ENCODE peak calls at places on chromosomes 7 and 10, in ten cellular contexts. W is HCT116, E is transverse colon, Y is stomach, S is suprapubic skin, R is SK-N-SH, D is GM23338, O is HL-60, N is breast epithelium, I is K562. J is an unnamed sample.

GRCh38 chr7:130831817-130832481 is 97.9 kb upstream of the KLF14 start:
- DNase-seq in I (peak), R (peak), S (no peak), Y (no peak), O (no peak), N (no peak), D (peak), E (no peak), W (peak), J (no peak)

GRCh38 chr7:137020351-137020750 is 151.9 kb downstream of the CHRM2 start:
- DNase-seq in D (no peak), W (no peak), Y (no peak), O (no peak), R (no peak), S (no peak), N (no peak), I (no peak), E (no peak), J (no peak)

GRCh38 chr10:43286076-43286805 is 19.4 kb upstream of the RASGEF1A start:
- DNase-seq in W (no peak), D (no peak), R (no peak), N (no peak), O (no peak), S (peak), I (no peak), E (no peak), Y (no peak), J (peak)

GRCh38 chr10:26869528-26869927 is 8.8 kb upstream of the ABI1 start:
- DNase-seq in O (no peak), R (no peak), N (peak), I (no peak), Y (no peak), W (no peak), E (no peak), S (no peak), D (no peak), J (no peak)

GRCh38 chr10:98391578-98391991 is 23.4 kb downstream of the PYROXD2 start:
- DNase-seq in N (peak), I (no peak), O (no peak), W (no peak), E (no peak), D (no peak), R (no peak), S (no peak), Y (no peak), J (no peak)

GRCh38 chr10:126640391-126640790 is 30.1 kb downstream of the C10orf90 start:
- DNase-seq in R (no peak), N (no peak), D (no peak), Y (no peak), W (no peak), O (no peak), I (no peak), E (no peak), S (no peak), J (no peak)

GRCh38 chr7:84490661-84491060 is 296.1 kb upstream of the SEMA3A start:
- DNase-seq in D (peak), I (no peak), E (no peak), R (no peak), W (no peak), Y (no peak), O (no peak), N (no peak), S (no peak), J (no peak)

GRCh38 chr7:130560972-130561371 is 69.1 kb downstream of the MEST start:
- DNase-seq in S (no peak), D (peak), W (peak), O (peak), Y (no peak), I (peak), E (no peak), R (no peak), N (no peak), J (no peak)

GRCh38 chr10:121734517-121735137 is 136.4 kb upstream of the FGFR2 start:
- DNase-seq in W (peak), O (no peak), S (no peak), N (no peak), E (no peak), Y (no peak), I (peak), D (peak), R (peak), J (no peak)

GRCh38 chr7:5255832-5256231 is 26.9 kb upstream of the SLC29A4 start:
- DNase-seq in N (no peak), E (no peak), W (no peak), O (peak), D (no peak), S (no peak), Y (no peak), R (no peak), I (no peak), J (no peak)

GRCh38 chr7:139095194-139095659 is 14.3 kb downstream of the ZC3HAV1 start:
- DNase-seq in I (no peak), Y (no peak), R (no peak), N (peak), D (no peak), S (no peak), O (peak), W (no peak), E (peak), J (peak)

GRCh38 chr10:128943111-128943510 is 523.9 kb upstream of the MGMT start:
- DNase-seq in W (no peak), Y (no peak), N (no peak), D (no peak), R (no peak), I (no peak), E (no peak), S (no peak), O (no peak), J (no peak)

GRCh38 chr7:46071076-46071475 is 150.0 kb upstream of the IGFBP3 start:
- DNase-seq in D (no peak), R (no peak), I (no peak), E (no peak), W (no peak), O (no peak), Y (no peak), S (no peak), N (no peak), J (no peak)

GRCh38 chr7:78254397-78255055 is 456.0 kb downstream of the PHTF2 start:
- DNase-seq in S (no peak), N (no peak), R (no peak), W (no peak), E (no peak), D (no peak), I (no peak), O (no peak), Y (no peak), J (no peak)

GRCh38 chr10:126336786-126337185 is 51.5 kb downstream of the ADAM12 start:
- DNase-seq in E (no peak), W (no peak), S (no peak), I (no peak), O (no peak), N (no peak), R (no peak), D (no peak), Y (no peak), J (no peak)

GRCh38 chr7:47739301-47739870 is 157.5 kb upstream of the TNS3 start:
- DNase-seq in S (no peak), O (no peak), W (no peak), Y (no peak), D (peak), E (no peak), R (no peak), N (no peak), I (no peak), J (no peak)
- TF ChIP-seq CTCF in S (no peak), O (no peak), W (no peak), Y (no peak), D (no peak), E (no peak), R (no peak), N (no peak), I (no peak), J (no peak)

GRCh38 chr7:34191041-34191440 is 285.7 kb downstream of the BMPER start:
- DNase-seq in S (no peak), N (no peak), I (no peak), W (no peak), R (no peak), O (no peak), D (no peak), E (no peak), Y (no peak), J (no peak)
- TF ChIP-seq POLR2AphosphoS5 in S (no peak), N (no peak), I (no peak), W (no peak), R (no peak), O (no peak), D (no peak), E (no peak), Y (no peak), J (no peak)

GRCh38 chr10:79244841-79245504 is 102.3 kb upstream of the PPIF start:
- DNase-seq in R (no peak), W (no peak), O (no peak), I (no peak), D (no peak), E (peak), N (no peak), Y (no peak), S (no peak), J (peak)
- H3K27ac ChIP-seq in R (peak), W (no peak), O (peak), I (no peak), D (no peak), E (peak), N (peak), Y (peak), S (peak), J (peak)

DNA sequence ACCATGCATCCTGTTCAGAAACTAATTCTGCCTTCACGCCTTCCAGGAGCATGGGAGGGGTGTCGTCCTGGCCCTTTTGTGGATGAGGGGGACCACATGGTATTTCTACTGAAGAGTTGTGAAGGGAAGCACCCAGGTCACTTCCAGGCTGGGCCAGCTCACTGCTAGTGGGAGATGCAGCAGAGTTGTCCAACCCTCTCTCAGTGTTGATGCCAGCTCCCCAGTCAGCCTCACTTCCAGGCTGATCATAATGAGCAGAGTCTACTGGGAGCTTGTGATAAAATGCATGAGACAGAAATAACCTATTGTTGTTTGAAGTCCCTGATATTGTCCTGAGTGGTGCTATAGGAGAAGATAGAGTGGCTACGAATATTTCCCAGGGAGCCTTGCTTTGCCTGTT is 287.0 kb upstream of the CELF2 start:
- DNase-seq in R (no peak), S (no peak), I (no peak), W (no peak), D (no peak), N (no peak), E (no peak), O (no peak), Y (no peak), J (no peak)
- TF ChIP-seq CTCF in R (no peak), S (no peak), I (no peak), W (no peak), D (no peak), N (no peak), E (no peak), O (no peak), Y (no peak), J (no peak)

GRCh38 chr7:141674702-141675101 is 27.3 kb downstream of the DENND11 start:
- DNase-seq in W (no peak), O (no peak), Y (no peak), I (peak), E (no peak), R (peak), D (peak), N (no peak), S (no peak), J (no peak)

GRCh38 chr7:141671705-141672496 is 30.1 kb downstream of the DENND11 start:
- DNase-seq in Y (no peak), I (no peak), O (peak), D (no peak), S (no peak), N (no peak), W (no peak), R (no peak), E (no peak), J (no peak)

GRCh38 chr7:141675431-141676210 is 26.3 kb downstream of the DENND11 start:
- DNase-seq in W (no peak), S (no peak), I (no peak), O (no peak), D (no peak), R (no peak), N (no peak), Y (no peak), E (no peak), J (no peak)

GRCh38 chr7:141676618-141677017 is 25.3 kb downstream of the DENND11 start:
- DNase-seq in N (no peak), S (no peak), D (no peak), I (no peak), R (no peak), E (no peak), W (no peak), O (no peak), Y (no peak), J (no peak)

DNA sequence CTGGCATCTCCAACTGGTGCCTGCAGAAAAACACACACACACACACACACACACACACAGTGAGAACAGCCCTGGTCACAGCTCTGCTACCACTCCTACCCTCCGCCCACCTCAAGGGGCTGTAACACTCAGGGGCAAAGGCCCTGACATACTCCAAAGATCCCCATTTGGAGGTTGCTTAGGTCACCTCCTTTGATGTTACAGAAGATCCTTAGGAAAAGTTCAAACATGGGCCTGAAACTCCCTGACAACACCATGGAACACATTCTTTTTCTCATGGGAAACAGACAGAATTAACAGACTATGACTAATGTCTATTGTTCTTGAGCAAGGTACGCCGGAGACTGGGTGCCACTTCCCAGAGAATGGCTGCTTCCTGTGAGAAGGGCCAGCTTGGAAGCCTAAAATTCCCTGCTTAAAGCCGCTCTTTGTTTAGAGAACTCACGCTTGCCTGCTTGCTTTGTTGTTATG is 27.7 kb downstream of the DENND11 start:
- DNase-seq in O (no peak), Y (no peak), I (no peak), N (no peak), R (no peak), D (peak), E (no peak), W (no peak), S (no peak), J (no peak)
- TF ChIP-seq POLR2AphosphoS5 in O (no peak), Y (no peak), I (no peak), N (no peak), R (no peak), D (no peak), E (no peak), W (no peak), S (no peak), J (no peak)

DNA sequence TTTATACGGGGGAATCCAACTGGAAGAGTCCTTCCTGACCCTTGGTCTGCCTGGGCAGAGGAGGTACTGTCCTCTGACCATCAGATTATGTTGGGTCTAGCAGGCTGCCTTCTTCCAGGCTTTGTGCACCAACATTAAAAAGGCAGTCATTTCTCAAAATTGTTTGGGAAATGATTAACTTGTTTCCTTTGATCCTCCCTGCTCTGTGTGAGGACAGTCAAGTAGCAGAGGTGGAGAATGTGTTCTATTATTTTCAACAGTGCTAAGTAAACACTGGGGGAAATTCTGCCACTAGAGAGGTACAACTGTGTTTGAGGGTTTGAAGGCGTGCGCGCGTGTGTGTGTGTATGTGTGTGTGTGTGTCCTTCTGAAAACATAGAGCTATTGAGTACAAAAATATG is 20.6 kb downstream of the ACSL5 start:
- DNase-seq in S (no peak), O (no peak), N (no peak), I (no peak), Y (peak), R (no peak), D (no peak), W (no peak), E (peak), J (no peak)
- H3K27ac ChIP-seq in S (no peak), O (no peak), N (no peak), I (no peak), Y (peak), R (no peak), D (no peak), W (peak), E (peak), J (no peak)

GRCh38 chr7:82359426-82359825 is 84.2 kb downstream of the CACNA2D1 start:
- DNase-seq in Y (no peak), S (no peak), I (no peak), E (no peak), N (no peak), O (no peak), D (no peak), R (no peak), W (no peak), J (no peak)
- TF ChIP-seq CTCF in Y (no peak), S (no peak), I (no peak), E (no peak), N (no peak), O (no peak), D (peak), R (no peak), W (no peak), J (no peak)

J was measured in spleen.